ENCODE peak calls at places on chromosomes 1 and 21, in six cellular contexts. One of them, this sample, is unnamed.

GRCh38 chr1:240973875-240974274 is 361.9 kb upstream of the GREM2 start:
- DNase-seq in GM23248: no peak
- DNase-seq in neural progenitor cell: no peak
- DNase-seq in SK-N-SH: peak; percentile 14
- DNase-seq in HCT116: no peak
- DNase-seq in MM.1S: no peak
- DNase-seq in this sample: no peak

GRCh38 chr1:23793018-23793781 is 2.3 kb downstream of the LYPLA2 start:
- DNase-seq in GM23248: peak; percentile 78
- DNase-seq in neural progenitor cell: no peak
- DNase-seq in SK-N-SH: peak; percentile 53
- DNase-seq in HCT116: no peak
- DNase-seq in MM.1S: no peak
- DNase-seq in this sample: no peak

GRCh38 chr1:71862756-71863155 is 419.6 kb downstream of the NEGR1 start:
- DNase-seq in GM23248: no peak
- DNase-seq in neural progenitor cell: no peak
- DNase-seq in SK-N-SH: no peak
- DNase-seq in HCT116: no peak
- DNase-seq in MM.1S: no peak
- DNase-seq in this sample: no peak

GRCh38 chr21:15293251-15293650 is 228.5 kb upstream of the NRIP1 start:
- DNase-seq in GM23248: peak; percentile 87
- DNase-seq in neural progenitor cell: no peak
- DNase-seq in SK-N-SH: no peak
- DNase-seq in HCT116: peak; percentile 15
- DNase-seq in MM.1S: no peak
- DNase-seq in this sample: peak; percentile 94

GRCh38 chr1:158494737-158495136 is 22.7 kb downstream of the OR10R2 start:
- DNase-seq in GM23248: no peak
- DNase-seq in neural progenitor cell: no peak
- DNase-seq in SK-N-SH: no peak
- DNase-seq in HCT116: no peak
- DNase-seq in MM.1S: no peak
- DNase-seq in this sample: no peak

GRCh38 chr1:159921700-159922498 is 3.4 kb downstream of the TAGLN2 start:
- DNase-seq in GM23248: peak; percentile 38
- DNase-seq in neural progenitor cell: no peak
- DNase-seq in SK-N-SH: peak; percentile 62
- DNase-seq in HCT116: no peak
- DNase-seq in MM.1S: no peak
- DNase-seq in this sample: no peak

GRCh38 chr1:17586172-17586963 is 46.9 kb downstream of the ARHGEF10L start:
- DNase-seq in GM23248: peak; percentile 96
- DNase-seq in neural progenitor cell: no peak
- DNase-seq in SK-N-SH: no peak
- DNase-seq in HCT116: no peak
- DNase-seq in MM.1S: no peak
- DNase-seq in this sample: peak; percentile 52

GRCh38 chr1:29415156-29415830 is 179.0 kb downstream of the PTPRU start:
- DNase-seq in GM23248: no peak
- DNase-seq in neural progenitor cell: peak; percentile 40
- DNase-seq in SK-N-SH: peak; percentile 61
- DNase-seq in HCT116: peak; percentile 54
- DNase-seq in MM.1S: no peak
- DNase-seq in this sample: peak; percentile 51

GRCh38 chr1:241475688-241476087 is 43.9 kb downstream of the FH start:
- DNase-seq in GM23248: peak; percentile 49
- DNase-seq in neural progenitor cell: no peak
- DNase-seq in SK-N-SH: no peak
- DNase-seq in HCT116: no peak
- DNase-seq in MM.1S: no peak
- DNase-seq in this sample: peak; percentile 79

GRCh38 chr1:243473281-243474210 is 217.7 kb downstream of the SDCCAG8 start:
- DNase-seq in GM23248: peak; percentile 61
- DNase-seq in neural progenitor cell: no peak
- DNase-seq in SK-N-SH: no peak
- DNase-seq in HCT116: no peak
- DNase-seq in MM.1S: no peak
- DNase-seq in this sample: no peak

GRCh38 chr1:153775432-153776311 is 465 bp downstream of the SLC27A3 start:
- DNase-seq in GM23248: peak; percentile 76
- DNase-seq in neural progenitor cell: peak; percentile 92
- DNase-seq in SK-N-SH: peak; percentile 81
- DNase-seq in HCT116: peak; percentile 42
- DNase-seq in MM.1S: peak; percentile 85
- DNase-seq in this sample: peak; percentile 79
- H3K4me2 ChIP-seq in GM23248: peak overlapping the region; percentile 84
- H3K4me2 ChIP-seq in neural progenitor cell: peak overlapping the region; percentile 96
- H3K4me2 ChIP-seq in SK-N-SH: peak overlapping the region; percentile 86
- H3K4me2 ChIP-seq in HCT116: peak overlapping the region; percentile 87
- H3K4me2 ChIP-seq in MM.1S: peak overlapping the region; percentile 99
- H3K4me2 ChIP-seq in this sample: peak overlapping the region; percentile 92

DNA sequence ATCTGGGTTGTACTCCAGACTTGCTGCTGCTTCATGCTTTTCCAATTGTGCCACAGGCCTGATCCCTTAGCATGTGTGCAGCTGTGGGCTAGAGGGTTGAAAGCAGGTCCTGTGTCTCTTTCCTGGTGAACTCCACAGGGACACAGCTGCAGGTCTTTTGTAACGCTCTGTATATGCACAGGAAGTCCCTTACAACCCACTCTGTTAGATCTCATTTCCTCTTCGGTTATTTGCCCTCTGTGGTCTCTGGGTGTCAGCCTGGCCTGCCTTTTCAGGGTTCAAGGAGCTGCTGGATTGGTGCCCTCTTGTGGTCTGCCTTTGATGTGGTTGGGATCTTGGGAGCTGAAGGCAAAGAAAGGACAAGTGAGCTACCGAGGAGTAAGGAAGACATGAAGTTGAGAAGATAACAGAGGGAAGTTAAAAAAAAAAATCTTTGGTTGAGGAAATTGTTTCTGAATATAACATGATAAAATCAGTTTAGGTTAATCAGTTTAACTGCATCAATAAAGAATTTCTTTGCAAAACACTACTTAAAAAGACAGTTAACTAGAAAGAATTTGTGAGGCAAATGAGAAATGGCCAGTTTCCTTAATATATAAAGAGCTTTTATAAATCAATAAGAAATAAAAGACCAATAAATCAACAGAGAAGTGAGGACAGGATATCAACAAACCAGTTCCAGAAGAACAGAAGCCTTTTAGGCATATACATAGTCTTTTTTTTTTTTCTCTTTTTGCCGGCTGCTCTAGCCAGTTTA is 44.1 kb downstream of the UCK2 start:
- DNase-seq in GM23248: peak; percentile 30
- DNase-seq in neural progenitor cell: peak; percentile 16
- DNase-seq in SK-N-SH: no peak
- DNase-seq in HCT116: peak; percentile 79
- DNase-seq in MM.1S: peak; percentile 95
- DNase-seq in this sample: peak; percentile 33
- TF ChIP-seq EZH2phosphoT487 in GM23248: no peak
- TF ChIP-seq EZH2phosphoT487 in neural progenitor cell: no peak
- TF ChIP-seq EZH2phosphoT487 in SK-N-SH: no peak
- TF ChIP-seq EZH2phosphoT487 in HCT116: no peak
- TF ChIP-seq EZH2phosphoT487 in MM.1S: no peak
- TF ChIP-seq EZH2phosphoT487 in this sample: no peak

DNA sequence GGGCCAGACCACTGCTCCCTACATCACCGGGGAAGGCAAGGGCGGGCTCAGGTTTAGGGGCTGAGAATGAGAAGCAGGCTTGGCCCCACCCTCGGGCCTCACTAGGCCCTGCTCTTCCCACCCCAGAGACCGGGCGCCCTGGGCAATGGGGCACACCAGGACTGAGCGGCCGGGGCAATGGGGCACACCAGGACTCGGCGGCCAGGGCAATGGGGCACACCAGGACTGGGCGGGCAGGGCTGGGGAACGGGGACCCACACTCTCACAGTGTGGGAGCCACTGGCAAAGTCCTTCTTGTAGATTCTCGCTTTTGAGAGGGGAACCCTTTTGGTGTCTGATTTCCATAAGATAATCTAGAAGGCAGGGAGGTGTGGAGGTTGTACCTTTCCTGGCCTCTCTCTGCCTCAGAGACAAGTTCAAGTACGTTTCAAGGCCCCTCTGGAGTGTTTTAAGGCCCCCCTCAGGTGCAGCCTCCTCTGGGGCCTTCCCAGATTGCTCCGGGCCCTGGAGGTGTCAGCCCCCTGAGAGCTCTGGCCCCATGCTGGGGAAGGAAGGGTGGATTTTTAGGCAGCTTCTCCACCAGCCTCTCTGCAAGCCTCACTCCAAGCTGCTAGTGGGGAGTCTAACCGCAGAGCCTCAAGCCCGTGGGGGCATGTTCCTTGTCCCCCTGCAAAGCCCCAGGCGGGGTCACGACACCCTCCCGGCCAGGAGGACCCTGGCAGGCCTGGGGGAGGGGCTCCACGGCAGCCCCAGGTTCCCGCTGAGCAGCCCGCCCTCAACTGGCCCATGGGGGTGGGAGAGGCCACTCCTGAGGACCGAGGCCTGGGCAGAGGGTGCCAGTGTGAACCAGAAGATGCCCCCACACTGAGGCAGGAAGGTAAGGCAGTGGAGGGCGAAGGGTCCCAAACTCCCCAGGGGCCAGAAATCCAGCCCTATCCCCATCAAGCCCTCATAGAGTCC is 66.2 kb downstream of the ARHGEF16 start:
- DNase-seq in GM23248: no peak
- DNase-seq in neural progenitor cell: no peak
- DNase-seq in SK-N-SH: no peak
- DNase-seq in HCT116: no peak
- DNase-seq in MM.1S: no peak
- DNase-seq in this sample: no peak
- H3K9ac ChIP-seq in GM23248: no peak overlapping the region
- H3K9ac ChIP-seq in neural progenitor cell: no peak overlapping the region
- H3K9ac ChIP-seq in SK-N-SH: no peak overlapping the region
- H3K9ac ChIP-seq in HCT116: no peak overlapping the region
- H3K9ac ChIP-seq in MM.1S: no peak overlapping the region
- H3K9ac ChIP-seq in this sample: no peak overlapping the region

DNA sequence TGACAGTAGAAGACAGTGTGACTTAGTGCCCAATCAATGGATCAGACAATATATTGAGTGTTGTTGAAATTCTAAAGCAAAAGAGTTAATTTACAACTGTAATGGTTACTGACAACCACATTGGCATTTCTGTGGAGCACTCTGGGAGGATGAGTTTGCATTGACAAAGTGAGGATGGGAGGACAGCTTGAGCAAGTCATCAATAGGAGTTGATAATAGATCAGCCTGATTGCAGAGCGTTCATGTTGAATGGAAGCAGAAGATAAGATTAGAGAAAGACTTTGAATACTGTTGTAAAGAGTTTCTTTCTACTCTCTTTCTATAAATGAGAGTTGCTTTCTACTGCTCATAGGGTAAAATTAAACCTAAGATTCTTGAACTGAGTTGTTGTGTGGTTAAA is 3.9 kb downstream of the EEIG2 start:
- DNase-seq in GM23248: no peak
- DNase-seq in neural progenitor cell: no peak
- DNase-seq in SK-N-SH: no peak
- DNase-seq in HCT116: no peak
- DNase-seq in MM.1S: no peak
- DNase-seq in this sample: no peak
- H3K4me2 ChIP-seq in GM23248: no peak overlapping the region
- H3K4me2 ChIP-seq in neural progenitor cell: no peak overlapping the region
- H3K4me2 ChIP-seq in SK-N-SH: no peak overlapping the region
- H3K4me2 ChIP-seq in HCT116: no peak overlapping the region
- H3K4me2 ChIP-seq in MM.1S: no peak overlapping the region
- H3K4me2 ChIP-seq in this sample: no peak overlapping the region

This sample was measured in PC-3.